ENCODE peak calls at places on chromosome 2, in four cellular contexts. One of them, this sample, is unnamed.

GRCh38 chr2:73859721-73860586 is 31.2 kb downstream of the STAMBP start:
- DNase-seq in GM12864: no peak
- DNase-seq in transverse colon: no peak
- DNase-seq in CD4-positive, alpha-beta T cell: no peak
- DNase-seq in this sample: no peak

GRCh38 chr2:191222952-191223351 is 22.3 kb upstream of the MYO1B start:
- DNase-seq in CD4-positive, alpha-beta T cell: no peak
- DNase-seq in GM12864: no peak
- DNase-seq in transverse colon: no peak
- DNase-seq in this sample: no peak

GRCh38 chr2:57696016-57696415 is 350.6 kb upstream of the VRK2 start:
- DNase-seq in transverse colon: no peak
- DNase-seq in GM12864: no peak
- DNase-seq in CD4-positive, alpha-beta T cell: no peak
- DNase-seq in this sample: no peak

GRCh38 chr2:165474621-165475269 is 5.2 kb downstream of the CSRNP3 start:
- DNase-seq in transverse colon: no peak
- DNase-seq in CD4-positive, alpha-beta T cell: no peak
- DNase-seq in GM12864: no peak
- DNase-seq in this sample: no peak

GRCh38 chr2:86825728-86826386 is 35.1 kb upstream of the CD8A start:
- DNase-seq in GM12864: no peak
- DNase-seq in CD4-positive, alpha-beta T cell: no peak
- DNase-seq in transverse colon: no peak
- DNase-seq in this sample: no peak

GRCh38 chr2:126886201-126886905 is 12.3 kb upstream of the TEX51 start:
- DNase-seq in CD4-positive, alpha-beta T cell: no peak
- DNase-seq in GM12864: no peak
- DNase-seq in transverse colon: peak
- DNase-seq in this sample: peak

GRCh38 chr2:170236639-170237037 is 58.7 kb downstream of the MYO3B start:
- DNase-seq in CD4-positive, alpha-beta T cell: no peak
- DNase-seq in GM12864: no peak
- DNase-seq in transverse colon: no peak
- DNase-seq in this sample: no peak

GRCh38 chr2:36287363-36288275 is 68.0 kb upstream of the CRIM1 start:
- DNase-seq in GM12864: no peak
- DNase-seq in CD4-positive, alpha-beta T cell: no peak
- DNase-seq in transverse colon: no peak
- DNase-seq in this sample: no peak

GRCh38 chr2:202056611-202057010 is 16.4 kb upstream of the KIAA2012 start:
- DNase-seq in transverse colon: no peak
- DNase-seq in CD4-positive, alpha-beta T cell: no peak
- DNase-seq in GM12864: no peak
- DNase-seq in this sample: no peak

DNA sequence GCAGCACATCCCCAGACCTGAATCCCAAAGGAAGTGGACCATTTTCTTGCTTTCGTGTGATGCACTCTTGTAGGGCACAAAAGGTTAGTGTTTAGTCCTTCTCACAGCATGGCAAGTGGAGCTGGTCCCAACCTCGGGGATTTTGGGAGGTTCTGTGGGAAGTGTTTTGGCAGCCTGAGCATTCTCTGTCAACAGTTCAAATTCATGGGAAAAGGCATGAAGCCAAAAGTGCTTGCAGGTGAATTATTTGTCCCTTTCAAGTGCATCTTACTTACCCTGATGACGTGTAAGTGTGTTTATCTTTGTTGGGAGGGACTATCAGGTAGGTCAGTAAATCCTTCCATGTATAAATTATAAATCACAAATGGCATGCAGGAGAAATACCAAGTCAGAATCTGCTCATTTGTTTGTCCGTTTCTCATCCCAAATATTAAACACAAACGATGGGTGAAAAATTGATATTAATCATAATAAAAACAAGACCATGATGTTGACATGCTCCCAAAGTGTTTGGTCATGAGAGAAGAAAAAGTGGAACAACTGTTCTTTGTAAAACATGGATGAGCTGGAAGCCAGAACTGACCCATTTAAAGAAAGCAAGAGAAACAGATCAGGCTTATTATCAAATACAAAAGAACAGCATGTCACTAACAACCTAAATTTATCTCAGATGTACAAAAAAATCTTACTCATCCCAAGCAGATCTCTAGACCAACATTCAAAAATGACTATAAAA is 57.6 kb downstream of the EPHA4 start:
- DNase-seq in GM12864: no peak
- DNase-seq in transverse colon: no peak
- DNase-seq in CD4-positive, alpha-beta T cell: no peak
- DNase-seq in this sample: no peak
- TF ChIP-seq CTCF in GM12864: no peak
- TF ChIP-seq CTCF in transverse colon: no peak
- TF ChIP-seq CTCF in CD4-positive, alpha-beta T cell: no peak
- TF ChIP-seq CTCF in this sample: no peak

GRCh38 chr2:64698668-64699444 is 45.1 kb upstream of the SERTAD2 start:
- DNase-seq in transverse colon: no peak
- DNase-seq in GM12864: peak
- DNase-seq in CD4-positive, alpha-beta T cell: no peak
- DNase-seq in this sample: peak

GRCh38 chr2:64696631-64697030 is 42.9 kb upstream of the SERTAD2 start:
- DNase-seq in GM12864: no peak
- DNase-seq in CD4-positive, alpha-beta T cell: no peak
- DNase-seq in transverse colon: no peak
- DNase-seq in this sample: no peak

GRCh38 chr2:64697286-64698023 is 43.7 kb upstream of the SERTAD2 start:
- DNase-seq in transverse colon: no peak
- DNase-seq in GM12864: no peak
- DNase-seq in CD4-positive, alpha-beta T cell: no peak
- DNase-seq in this sample: no peak

GRCh38 chr2:64699712-64700111 is 46.0 kb upstream of the SERTAD2 start:
- DNase-seq in transverse colon: no peak
- DNase-seq in CD4-positive, alpha-beta T cell: no peak
- DNase-seq in GM12864: peak
- DNase-seq in this sample: no peak

DNA sequence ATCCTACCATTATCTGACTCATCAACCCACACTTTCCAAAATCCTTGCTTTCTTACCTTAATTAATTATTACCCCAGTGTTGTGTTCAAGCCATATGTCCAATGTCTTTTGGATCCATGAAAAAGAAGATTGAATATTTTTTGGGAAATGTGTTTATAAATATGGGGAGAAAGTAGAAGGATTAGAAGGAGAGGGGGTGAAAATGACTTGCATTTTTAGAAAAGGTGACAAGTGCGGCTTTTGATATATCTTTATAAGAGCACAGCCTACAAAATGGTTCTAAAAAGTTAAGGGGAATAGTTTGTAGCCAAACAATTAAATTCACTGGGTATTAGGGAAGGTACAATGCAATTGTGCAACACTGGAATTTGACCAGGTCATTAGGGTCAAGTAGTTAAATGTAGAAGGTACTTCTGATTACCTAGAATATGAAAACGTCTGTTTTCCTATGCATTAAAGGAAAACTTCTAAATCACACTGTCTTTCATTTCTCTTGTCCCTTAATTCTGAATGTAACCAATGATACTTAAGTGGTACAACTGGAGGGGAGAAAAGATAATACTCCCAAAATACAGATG is 44.4 kb upstream of the SERTAD2 start:
- DNase-seq in transverse colon: no peak
- DNase-seq in CD4-positive, alpha-beta T cell: no peak
- DNase-seq in GM12864: no peak
- DNase-seq in this sample: no peak
- TF ChIP-seq CTCF in transverse colon: no peak
- TF ChIP-seq CTCF in CD4-positive, alpha-beta T cell: no peak
- TF ChIP-seq CTCF in GM12864: no peak
- TF ChIP-seq CTCF in this sample: no peak

GRCh38 chr2:167335627-167336026 is 447.3 kb downstream of the XIRP2 start:
- DNase-seq in GM12864: no peak
- DNase-seq in transverse colon: no peak
- DNase-seq in CD4-positive, alpha-beta T cell: no peak
- DNase-seq in this sample: no peak

GRCh38 chr2:167333245-167333644 is 445.0 kb downstream of the XIRP2 start:
- DNase-seq in transverse colon: no peak
- DNase-seq in CD4-positive, alpha-beta T cell: no peak
- DNase-seq in GM12864: no peak
- DNase-seq in this sample: no peak

GRCh38 chr2:167332358-167332757 is 444.1 kb downstream of the XIRP2 start:
- DNase-seq in transverse colon: peak
- DNase-seq in GM12864: no peak
- DNase-seq in CD4-positive, alpha-beta T cell: no peak
- DNase-seq in this sample: no peak

GRCh38 chr2:167334343-167334742 is 446.1 kb downstream of the XIRP2 start:
- DNase-seq in transverse colon: no peak
- DNase-seq in GM12864: no peak
- DNase-seq in CD4-positive, alpha-beta T cell: no peak
- DNase-seq in this sample: no peak

GRCh38 chr2:167331636-167332232 is 443.5 kb downstream of the XIRP2 start:
- DNase-seq in GM12864: no peak
- DNase-seq in CD4-positive, alpha-beta T cell: no peak
- DNase-seq in transverse colon: peak
- DNase-seq in this sample: peak
- TF ChIP-seq CTCF in GM12864: peak
- TF ChIP-seq CTCF in CD4-positive, alpha-beta T cell: no peak
- TF ChIP-seq CTCF in transverse colon: no peak
- TF ChIP-seq CTCF in this sample: peak

DNA sequence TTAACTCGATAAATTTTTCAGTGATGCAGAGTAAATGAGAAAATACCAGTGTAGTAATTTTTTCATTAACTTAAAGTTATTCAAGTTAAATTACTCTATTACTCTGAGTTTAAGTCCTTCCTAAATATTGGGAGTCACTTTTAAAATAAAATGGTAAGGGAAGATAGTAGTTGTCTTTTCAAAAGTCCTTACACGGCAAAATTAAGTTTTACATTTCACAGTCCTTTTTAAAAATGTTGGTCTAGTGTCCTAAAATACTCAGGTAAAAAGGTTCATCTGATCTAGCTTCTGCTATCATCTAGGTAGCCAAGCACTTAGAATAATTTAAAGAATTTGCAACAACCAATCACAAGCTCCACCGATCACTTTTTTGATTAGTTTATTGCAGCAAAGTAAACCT is 146.9 kb downstream of the MEMO1 start:
- DNase-seq in GM12864: no peak
- DNase-seq in CD4-positive, alpha-beta T cell: no peak
- DNase-seq in transverse colon: no peak
- DNase-seq in this sample: no peak
- TF ChIP-seq CTCF in GM12864: no peak
- TF ChIP-seq CTCF in CD4-positive, alpha-beta T cell: no peak
- TF ChIP-seq CTCF in transverse colon: no peak
- TF ChIP-seq CTCF in this sample: no peak

DNA sequence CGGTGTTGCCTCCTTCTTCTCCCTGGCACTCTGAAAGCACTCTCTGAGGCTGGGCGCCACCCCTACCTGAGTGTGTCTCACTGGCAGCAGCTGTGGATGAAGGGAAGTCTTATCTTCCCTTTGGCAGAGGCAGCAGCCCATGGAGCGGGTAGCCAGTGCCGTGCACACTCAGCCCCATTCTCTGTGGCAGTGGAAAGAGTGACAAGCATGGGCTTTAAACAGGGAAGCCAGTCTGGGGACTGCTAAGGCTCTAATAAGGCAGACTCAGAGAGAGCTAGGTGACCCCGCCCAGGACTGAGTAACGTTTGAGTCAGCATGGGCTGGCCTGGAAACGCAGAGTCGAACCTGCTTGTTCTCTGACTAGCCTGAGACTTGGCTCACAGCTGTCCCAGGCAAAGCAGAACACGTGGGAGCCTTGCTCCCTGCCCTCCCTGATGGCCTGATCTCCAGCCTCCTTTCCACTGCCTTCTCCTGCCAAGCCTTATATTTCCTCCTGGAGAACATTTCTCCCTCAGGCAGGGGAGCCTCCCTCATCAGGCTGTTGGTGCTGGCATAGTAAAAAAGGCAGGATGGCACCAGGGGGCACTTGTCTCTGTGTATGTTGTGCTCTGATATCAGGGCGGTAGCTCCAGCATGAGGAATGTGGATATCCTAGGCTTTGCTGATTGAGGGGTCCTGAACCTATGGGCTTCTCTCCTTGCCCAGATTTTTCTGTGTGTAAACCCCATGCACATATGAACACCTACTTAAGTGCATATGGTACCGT is 93.9 kb upstream of the LGALSL start:
- DNase-seq in GM12864: peak
- DNase-seq in CD4-positive, alpha-beta T cell: no peak
- DNase-seq in transverse colon: peak
- DNase-seq in this sample: no peak
- TF ChIP-seq CTCF in GM12864: peak
- TF ChIP-seq CTCF in CD4-positive, alpha-beta T cell: no peak
- TF ChIP-seq CTCF in transverse colon: peak
- TF ChIP-seq CTCF in this sample: no peak

DNA sequence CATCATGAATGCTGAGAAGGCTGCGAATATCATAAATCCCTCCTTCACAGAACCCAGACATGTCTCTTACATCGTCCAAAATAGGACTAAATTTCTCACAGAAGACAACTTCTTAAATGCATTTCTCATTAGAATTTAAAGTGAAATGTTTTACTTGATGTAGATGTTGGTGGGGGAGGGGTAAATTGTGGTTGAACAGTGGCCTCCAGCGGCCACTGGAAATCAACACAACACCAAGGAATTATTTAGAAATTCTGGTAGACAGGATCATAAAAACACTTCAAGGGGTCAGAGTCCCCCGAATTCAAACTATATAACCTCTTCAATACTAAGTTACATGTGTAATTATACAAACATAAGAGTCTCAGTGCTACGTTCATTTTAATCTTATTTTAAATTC is 135.9 kb downstream of the ABCA12 start:
- DNase-seq in GM12864: no peak
- DNase-seq in CD4-positive, alpha-beta T cell: no peak
- DNase-seq in transverse colon: no peak
- DNase-seq in this sample: peak
- TF ChIP-seq CTCF in GM12864: peak
- TF ChIP-seq CTCF in CD4-positive, alpha-beta T cell: no peak
- TF ChIP-seq CTCF in transverse colon: peak
- TF ChIP-seq CTCF in this sample: peak